ENCODE peak calls at places on chromosomes 11 and 22, in four cellular contexts. One of them, this sample, is unnamed.

GRCh38 chr11:128313931-128314330 is 273.4 kb downstream of the ETS1 start:
- DNase-seq in germinal center: no peak
- DNase-seq in OCI-LY7: no peak
- DNase-seq in cardiac fibroblast: no peak
- DNase-seq in this sample: no peak

GRCh38 chr11:106917973-106918372 is 100.3 kb downstream of the GUCY1A2 start:
- DNase-seq in OCI-LY7: peak; percentile 17
- DNase-seq in germinal center: peak; percentile 2
- DNase-seq in cardiac fibroblast: peak; percentile 4
- DNase-seq in this sample: peak; percentile 24

GRCh38 chr11:67420147-67420645 is 4.7 kb downstream of the CARNS1 start:
- DNase-seq in cardiac fibroblast: no peak
- DNase-seq in germinal center: no peak
- DNase-seq in OCI-LY7: no peak
- DNase-seq in this sample: no peak

GRCh38 chr11:369336-370018 is at the start of gene B4GALNT4:
- DNase-seq in OCI-LY7: no peak
- DNase-seq in cardiac fibroblast: peak; percentile 29
- DNase-seq in germinal center: no peak
- DNase-seq in this sample: peak; percentile 78

GRCh38 chr11:73192272-73192671 is 25.8 kb upstream of the P2RY2 start:
- DNase-seq in OCI-LY7: no peak
- DNase-seq in cardiac fibroblast: no peak
- DNase-seq in germinal center: no peak
- DNase-seq in this sample: no peak

GRCh38 chr22:44316393-44317162 is 3.8 kb upstream of the SHISAL1 start:
- DNase-seq in cardiac fibroblast: no peak
- DNase-seq in germinal center: no peak
- DNase-seq in OCI-LY7: no peak
- DNase-seq in this sample: no peak

GRCh38 chr22:31394326-31394725 is 5.1 kb upstream of the DRG1 start:
- DNase-seq in OCI-LY7: no peak
- DNase-seq in cardiac fibroblast: no peak
- DNase-seq in germinal center: no peak
- DNase-seq in this sample: no peak

GRCh38 chr22:32265882-32266767 is 11.0 kb upstream of the SLC5A4 start:
- DNase-seq in germinal center: peak; percentile 40
- DNase-seq in OCI-LY7: peak; percentile 60
- DNase-seq in cardiac fibroblast: peak; percentile 81
- DNase-seq in this sample: peak; percentile 85

GRCh38 chr11:47373876-47374820 is 4.2 kb downstream of the SPI1 start:
- DNase-seq in germinal center: peak; percentile 79
- DNase-seq in OCI-LY7: peak; percentile 81
- DNase-seq in cardiac fibroblast: peak; percentile 77
- DNase-seq in this sample: peak; percentile 84

GRCh38 chr11:35316161-35316560 is 103.2 kb downstream of the SLC1A2 start:
- DNase-seq in OCI-LY7: no peak
- DNase-seq in germinal center: no peak
- DNase-seq in cardiac fibroblast: no peak
- DNase-seq in this sample: no peak

GRCh38 chr11:8998017-8998416 is 5.8 kb downstream of the NRIP3 start:
- DNase-seq in OCI-LY7: no peak
- DNase-seq in germinal center: no peak
- DNase-seq in cardiac fibroblast: no peak
- DNase-seq in this sample: no peak

GRCh38 chr22:47316020-47316419 is 553.6 kb downstream of the TBC1D22A start:
- DNase-seq in OCI-LY7: no peak
- DNase-seq in germinal center: no peak
- DNase-seq in cardiac fibroblast: no peak
- DNase-seq in this sample: no peak

GRCh38 chr11:101583180-101584128 is at the start of gene TRPC6:
- DNase-seq in germinal center: no peak
- DNase-seq in OCI-LY7: no peak
- DNase-seq in cardiac fibroblast: peak; percentile 0
- DNase-seq in this sample: peak; percentile 73

GRCh38 chr11:10807629-10808552 is 835 bp downstream of the EIF4G2 start:
- DNase-seq in cardiac fibroblast: peak; percentile 68
- DNase-seq in germinal center: peak; percentile 53
- DNase-seq in OCI-LY7: peak; percentile 63
- DNase-seq in this sample: peak; percentile 65

GRCh38 chr11:27864046-27865025 is 164.1 kb upstream of the BDNF start:
- DNase-seq in OCI-LY7: no peak
- DNase-seq in cardiac fibroblast: no peak
- DNase-seq in germinal center: no peak
- DNase-seq in this sample: peak; percentile 61

GRCh38 chr11:129625930-129626329 is 189.7 kb upstream of the TMEM45B start:
- DNase-seq in OCI-LY7: no peak
- DNase-seq in germinal center: no peak
- DNase-seq in cardiac fibroblast: no peak
- DNase-seq in this sample: no peak

GRCh38 chr22:35335936-35336781 is 36.5 kb downstream of the TOM1 start:
- DNase-seq in OCI-LY7: no peak
- DNase-seq in cardiac fibroblast: no peak
- DNase-seq in germinal center: no peak
- DNase-seq in this sample: no peak

GRCh38 chr11:79592441-79593223 is 151.8 kb upstream of the TENM4 start:
- DNase-seq in OCI-LY7: no peak
- DNase-seq in germinal center: no peak
- DNase-seq in cardiac fibroblast: no peak
- DNase-seq in this sample: no peak

GRCh38 chr11:1936781-1937615 is 10.1 kb upstream of the MRPL23 start:
- DNase-seq in cardiac fibroblast: no peak
- DNase-seq in germinal center: no peak
- DNase-seq in OCI-LY7: no peak
- DNase-seq in this sample: no peak

GRCh38 chr22:32413715-32414114 is 1.7 kb upstream of the RTCB start:
- DNase-seq in cardiac fibroblast: peak; percentile 29
- DNase-seq in OCI-LY7: peak; percentile 32
- DNase-seq in germinal center: peak; percentile 5
- DNase-seq in this sample: no peak

GRCh38 chr11:12478743-12479142 is 101.4 kb downstream of the PARVA start:
- DNase-seq in cardiac fibroblast: peak; percentile 61
- DNase-seq in germinal center: no peak
- DNase-seq in OCI-LY7: no peak
- DNase-seq in this sample: no peak

GRCh38 chr22:27485842-27486241 is 315.7 kb downstream of the MN1 start:
- DNase-seq in cardiac fibroblast: no peak
- DNase-seq in OCI-LY7: no peak
- DNase-seq in germinal center: no peak
- DNase-seq in this sample: no peak

GRCh38 chr11:104531894-104532293 is 366.4 kb downstream of the CASP12 start:
- DNase-seq in cardiac fibroblast: no peak
- DNase-seq in germinal center: no peak
- DNase-seq in OCI-LY7: no peak
- DNase-seq in this sample: no peak

GRCh38 chr11:15725246-15725645 is 610.5 kb downstream of the INSC start:
- DNase-seq in cardiac fibroblast: no peak
- DNase-seq in OCI-LY7: no peak
- DNase-seq in germinal center: no peak
- DNase-seq in this sample: no peak

GRCh38 chr22:23685205-23685784 is 5.5 kb upstream of the RGL4 start:
- DNase-seq in cardiac fibroblast: peak; percentile 15
- DNase-seq in OCI-LY7: no peak
- DNase-seq in germinal center: no peak
- DNase-seq in this sample: no peak

GRCh38 chr11:36672815-36673450 is 74.9 kb upstream of the RAG2 start:
- DNase-seq in germinal center: peak; percentile 6
- DNase-seq in cardiac fibroblast: peak; percentile 63
- DNase-seq in OCI-LY7: peak; percentile 47
- DNase-seq in this sample: peak; percentile 29

GRCh38 chr11:130451261-130452019 is 3.0 kb downstream of the ADAMTS15 start:
- DNase-seq in cardiac fibroblast: peak; percentile 83
- DNase-seq in germinal center: no peak
- DNase-seq in OCI-LY7: no peak
- DNase-seq in this sample: no peak

GRCh38 chr11:95154514-95154913 is 64.9 kb downstream of the ENDOD1 start:
- DNase-seq in OCI-LY7: peak; percentile 78
- DNase-seq in cardiac fibroblast: peak; percentile 73
- DNase-seq in germinal center: peak; percentile 56
- DNase-seq in this sample: peak; percentile 80

GRCh38 chr11:60168306-60168705 is 14.6 kb downstream of the MS4A6A start:
- DNase-seq in OCI-LY7: no peak
- DNase-seq in germinal center: no peak
- DNase-seq in cardiac fibroblast: no peak
- DNase-seq in this sample: no peak